ENCODE peak calls at places on chromosomes 7 and 10, in seven cellular contexts. M is left colon, Y is T-helper 2 cell, T is D341Med, B is Peyer's patch, Q is Karpas-422, J is Caki2. F is an unnamed sample.

GRCh38 chr7:42097756-42098155 is 139.3 kb downstream of the GLI3 start:
- DNase-seq in M (no peak), Y (no peak), T (no peak), B (no peak), Q (no peak), J (no peak), F (no peak)

GRCh38 chr7:65269150-65269856 is 104.4 kb upstream of the ZNF92 start:
- DNase-seq in M (peak; percentile 17), Y (no peak), T (peak; percentile 93), B (peak; percentile 35), Q (peak; percentile 95), J (peak; percentile 84), F (no peak)

GRCh38 chr7:43697690-43698089 is 31.6 kb downstream of the COA1 start:
- DNase-seq in M (no peak), Y (no peak), T (no peak), B (no peak), Q (no peak), J (no peak), F (no peak)

GRCh38 chr10:7525314-7526016 is 114.6 kb upstream of the SFMBT2 start:
- DNase-seq in M (peak; percentile 56), Y (peak; percentile 30), T (peak; percentile 67), B (peak; percentile 62), Q (peak; percentile 94), J (peak; percentile 71), F (no peak)

GRCh38 chr7:124397134-124397533 is 364.3 kb upstream of the TMEM229A start:
- DNase-seq in M (no peak), Y (no peak), T (no peak), B (no peak), Q (no peak), J (no peak), F (no peak)

GRCh38 chr7:144780071-144780608 is 55.7 kb downstream of the TPK1 start:
- DNase-seq in M (no peak), Y (no peak), T (no peak), B (no peak), Q (no peak), J (no peak), F (no peak)

GRCh38 chr10:62723375-62723774 is 81.1 kb upstream of the ADO start:
- DNase-seq in M (no peak), Y (no peak), T (no peak), B (no peak), Q (no peak), J (no peak), F (no peak)

GRCh38 chr10:67098460-67098859 is 172.6 kb downstream of the LRRTM3 start:
- DNase-seq in M (no peak), Y (no peak), T (no peak), B (no peak), Q (no peak), J (no peak), F (no peak)

GRCh38 chr7:10802526-10802925 is 171.1 kb upstream of the PHF14 start:
- DNase-seq in M (no peak), Y (no peak), T (no peak), B (no peak), Q (no peak), J (no peak), F (no peak)

GRCh38 chr10:115950320-115950719 is 322.7 kb downstream of the GFRA1 start:
- DNase-seq in M (no peak), Y (no peak), T (no peak), B (no peak), Q (no peak), J (no peak), F (no peak)

GRCh38 chr10:90945496-90946070 is 24.7 kb upstream of the ANKRD1 start:
- DNase-seq in M (no peak), Y (no peak), T (no peak), B (no peak), Q (no peak), J (no peak), F (no peak)

GRCh38 chr7:122528879-122529481 is 169.9 kb downstream of the RNF133 start:
- DNase-seq in M (no peak), Y (no peak), T (no peak), B (no peak), Q (peak; percentile 73), J (no peak), F (no peak)

GRCh38 chr7:32256376-32256775 is 186.2 kb upstream of the PDE1C start:
- DNase-seq in M (no peak), Y (no peak), T (no peak), B (no peak), Q (peak; percentile 15), J (no peak), F (no peak)

GRCh38 chr7:130350945-130351663 is 6.5 kb downstream of the CPA5 start:
- DNase-seq in M (no peak), Y (no peak), T (no peak), B (no peak), Q (no peak), J (no peak), F (no peak)

GRCh38 chr7:2247141-2247985 is 5.3 kb downstream of the NUDT1 start:
- DNase-seq in M (no peak), Y (no peak), T (peak; percentile 85), B (no peak), Q (peak; percentile 79), J (no peak), F (no peak)

GRCh38 chr7:76296743-76297740 is 5.4 kb upstream of the HSPB1 start:
- DNase-seq in M (peak; percentile 84), Y (no peak), T (no peak), B (no peak), Q (no peak), J (peak; percentile 46), F (no peak)

GRCh38 chr10:49135575-49136313 is 1.9 kb upstream of the FAM170B start:
- DNase-seq in M (no peak), Y (no peak), T (no peak), B (peak; percentile 44), Q (no peak), J (no peak), F (no peak)

GRCh38 chr10:77377034-77377433 is 260.6 kb downstream of the KCNMA1 start:
- DNase-seq in M (no peak), Y (no peak), T (no peak), B (no peak), Q (no peak), J (no peak), F (no peak)

GRCh38 chr10:16991011-16991410 is 138.6 kb downstream of the CUBN start:
- DNase-seq in M (no peak), Y (no peak), T (no peak), B (no peak), Q (no peak), J (no peak), F (no peak)

GRCh38 chr7:35026154-35026553 is 11.1 kb downstream of the DPY19L1 start:
- DNase-seq in M (no peak), Y (no peak), T (no peak), B (no peak), Q (no peak), J (no peak), F (no peak)

GRCh38 chr10:5194431-5194830 is 2.2 kb upstream of the AKR1C4 start:
- DNase-seq in M (no peak), Y (no peak), T (no peak), B (no peak), Q (no peak), J (no peak), F (no peak)

GRCh38 chr10:125881192-125881591 is at the start of gene DHX32:
- DNase-seq in M (no peak), Y (no peak), T (no peak), B (no peak), Q (no peak), J (no peak), F (no peak)

GRCh38 chr10:123666318-123667291 is at the start of gene GPR26:
- DNase-seq in M (no peak), Y (no peak), T (no peak), B (no peak), Q (no peak), J (no peak), F (no peak)

GRCh38 chr7:81600608-81601007 is 169.2 kb downstream of the HGF start:
- DNase-seq in M (no peak), Y (no peak), T (no peak), B (no peak), Q (no peak), J (no peak), F (no peak)

GRCh38 chr7:91892821-91893340 is 12.4 kb upstream of the MTERF1 start:
- DNase-seq in M (no peak), Y (no peak), T (peak; percentile 80), B (no peak), Q (no peak), J (no peak), F (no peak)

GRCh38 chr7:149869867-149870266 is 3.9 kb upstream of the ATP6V0E2 start:
- DNase-seq in M (no peak), Y (peak; percentile 20), T (no peak), B (peak; percentile 47), Q (no peak), J (no peak), F (peak; percentile 8)

GRCh38 chr10:121947931-121948330 is 20.1 kb upstream of the ATE1 start:
- DNase-seq in M (no peak), Y (no peak), T (no peak), B (no peak), Q (no peak), J (no peak), F (no peak)

GRCh38 chr7:32670105-32670504 is 174.8 kb downstream of the AVL9 start:
- DNase-seq in M (peak; percentile 28), Y (no peak), T (no peak), B (no peak), Q (no peak), J (peak; percentile 88), F (no peak)

GRCh38 chr7:30879139-30880089 is 32.2 kb upstream of the AQP1 start:
- DNase-seq in M (no peak), Y (no peak), T (no peak), B (no peak), Q (no peak), J (no peak), F (no peak)

GRCh38 chr7:48424731-48425130 is 253.5 kb downstream of the ABCA13 start:
- DNase-seq in M (no peak), Y (no peak), T (peak; percentile 58), B (no peak), Q (peak; percentile 81), J (peak; percentile 22), F (no peak)

GRCh38 chr7:96236198-96237039 is 85.5 kb downstream of the SLC25A13 start:
- DNase-seq in M (peak; percentile 17), Y (no peak), T (no peak), B (no peak), Q (no peak), J (peak; percentile 14), F (no peak)

GRCh38 chr7:146366938-146367337 is 250.3 kb downstream of the CNTNAP2 start:
- DNase-seq in M (no peak), Y (no peak), T (no peak), B (no peak), Q (no peak), J (no peak), F (no peak)

GRCh38 chr10:22681783-22682183 is 32.6 kb downstream of the PIP4K2A start:
- DNase-seq in M (no peak), Y (peak; percentile 33), T (no peak), B (no peak), Q (no peak), J (peak; percentile 50), F (no peak)

GRCh38 chr10:133067152-133068090 is 20.3 kb upstream of the ADGRA1 start:
- DNase-seq in M (no peak), Y (no peak), T (no peak), B (no peak), Q (no peak), J (no peak), F (no peak)

GRCh38 chr7:1141651-1142050 is 18.3 kb downstream of the ZFAND2A start:
- DNase-seq in M (no peak), Y (no peak), T (no peak), B (no peak), Q (no peak), J (no peak), F (no peak)

GRCh38 chr7:114141415-114141814 is 222.6 kb upstream of the PPP1R3A start:
- DNase-seq in M (no peak), Y (no peak), T (no peak), B (no peak), Q (no peak), J (no peak), F (no peak)

GRCh38 chr7:51376420-51377092 is 59.9 kb upstream of the COBL start:
- DNase-seq in M (no peak), Y (no peak), T (no peak), B (no peak), Q (no peak), J (peak; percentile 92), F (no peak)